ENCODE peak calls at places on chromosome 2, in eight cellular contexts. S is adrenal gland, Q is stomach, G is sigmoid colon, J is A549, T is ovary, I is HepG2, C is right lobe of liver. R is an unnamed sample.

GRCh38 chr2:222715729-222716128 is 44.3 kb downstream of the MOGAT1 start:
- DNase-seq in S (no peak), Q (no peak), G (no peak), J (no peak), T (no peak), I (no peak), C (no peak), R (no peak)

GRCh38 chr2:45218931-45219339 is 209.7 kb upstream of the SIX2 start:
- DNase-seq in S (no peak), Q (peak), G (no peak), J (no peak), T (no peak), I (no peak), C (no peak), R (peak)

GRCh38 chr2:216911886-216912285 is 52.0 kb upstream of the TNP1 start:
- DNase-seq in S (no peak), Q (no peak), G (no peak), J (no peak), T (no peak), I (no peak), C (no peak), R (no peak)

GRCh38 chr2:100995309-100996075 is 6.6 kb upstream of the RPL31 start:
- DNase-seq in S (no peak), Q (no peak), G (no peak), J (no peak), T (no peak), I (no peak), C (no peak), R (no peak)

GRCh38 chr2:19733951-19734425 is 167.8 kb downstream of the TTC32 start:
- DNase-seq in S (peak), Q (no peak), G (no peak), J (no peak), T (no peak), I (no peak), C (no peak), R (no peak)

GRCh38 chr2:67260348-67261277 is 136.5 kb upstream of the ETAA1 start:
- DNase-seq in S (peak), Q (peak), G (peak), J (peak), T (peak), I (no peak), C (peak), R (peak)

GRCh38 chr2:61993422-61994024 is 88.0 kb downstream of the COMMD1 start:
- DNase-seq in S (peak), Q (no peak), G (no peak), J (peak), T (no peak), I (peak), C (no peak), R (peak)

GRCh38 chr2:39080152-39080551 is 40.7 kb downstream of the SOS1 start:
- DNase-seq in S (no peak), Q (no peak), G (no peak), J (no peak), T (no peak), I (no peak), C (no peak), R (no peak)

GRCh38 chr2:5190023-5190422 is 502.2 kb upstream of the SOX11 start:
- DNase-seq in S (no peak), Q (no peak), G (no peak), J (no peak), T (no peak), I (no peak), C (no peak), R (peak)

GRCh38 chr2:12762337-12762736 is 45.6 kb downstream of the TRIB2 start:
- DNase-seq in S (no peak), Q (no peak), G (no peak), J (no peak), T (no peak), I (no peak), C (no peak), R (no peak)

GRCh38 chr2:127007652-127008051 is 99.3 kb downstream of the BIN1 start:
- DNase-seq in S (no peak), Q (no peak), G (no peak), J (no peak), T (no peak), I (no peak), C (no peak), R (no peak)

GRCh38 chr2:85259101-85259590 is 68.6 kb downstream of the TGOLN2 start:
- DNase-seq in S (no peak), Q (no peak), G (no peak), J (no peak), T (no peak), I (no peak), C (no peak), R (peak)

GRCh38 chr2:55157474-55157884 is 74.6 kb downstream of the CLHC1 start:
- DNase-seq in S (peak), Q (no peak), G (no peak), J (no peak), T (no peak), I (no peak), C (no peak), R (no peak)

GRCh38 chr2:85531585-85531984 is 7.4 kb upstream of the MAT2A start:
- DNase-seq in S (no peak), Q (no peak), G (no peak), J (no peak), T (no peak), I (no peak), C (no peak), R (no peak)

GRCh38 chr2:190696792-190697398 is 48.0 kb downstream of the NAB1 start:
- DNase-seq in S (no peak), Q (no peak), G (no peak), J (no peak), T (no peak), I (peak), C (no peak), R (peak)

GRCh38 chr2:37506407-37507068 is 162.1 kb downstream of the QPCT start:
- DNase-seq in S (no peak), Q (no peak), G (peak), J (no peak), T (no peak), I (no peak), C (no peak), R (no peak)

GRCh38 chr2:69465513-69466456 is 28.6 kb upstream of the NFU1 start:
- DNase-seq in S (peak), Q (no peak), G (peak), J (no peak), T (no peak), I (no peak), C (no peak), R (no peak)
- H3K27ac ChIP-seq in S (no peak), Q (peak), G (peak), J (no peak), T (no peak), I (no peak), C (no peak), R (no peak)

DNA sequence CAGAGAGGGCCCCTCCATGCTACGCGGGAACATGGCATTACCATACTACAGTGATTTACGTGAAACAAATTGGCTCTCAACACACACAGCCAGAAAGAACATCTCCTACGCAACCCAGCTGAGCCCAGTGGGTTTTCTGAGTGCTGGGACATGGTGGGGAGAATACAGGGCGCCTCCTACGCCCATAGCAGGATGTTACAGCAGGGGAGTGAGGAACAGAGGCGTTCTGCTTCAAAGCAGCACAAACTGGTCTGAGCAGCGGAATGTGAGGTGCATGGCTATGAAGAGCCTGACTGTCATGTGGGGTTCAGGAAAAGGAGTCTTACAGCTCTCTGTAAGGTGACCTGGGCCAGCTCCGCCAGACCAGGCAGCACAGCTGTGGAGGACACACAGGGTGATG is 108.6 kb upstream of the REV1 start:
- DNase-seq in S (no peak), Q (no peak), G (no peak), J (no peak), T (no peak), I (no peak), C (no peak), R (no peak)
- TF ChIP-seq POLR2A in S (no peak), Q (no peak), G (no peak), J (no peak), T (no peak), I (no peak), C (no peak), R (no peak)

GRCh38 chr2:235265348-235265965 is 228.4 kb upstream of the AGAP1 start:
- DNase-seq in S (no peak), Q (no peak), G (no peak), J (no peak), T (no peak), I (peak), C (no peak), R (no peak)

GRCh38 chr2:235263205-235264120 is 230.4 kb upstream of the AGAP1 start:
- DNase-seq in S (peak), Q (peak), G (peak), J (peak), T (peak), I (peak), C (peak), R (peak)

GRCh38 chr2:235264512-235264911 is 229.3 kb upstream of the AGAP1 start:
- DNase-seq in S (no peak), Q (no peak), G (no peak), J (no peak), T (no peak), I (no peak), C (no peak), R (peak)

GRCh38 chr2:235262750-235263149 is 231.1 kb upstream of the AGAP1 start:
- DNase-seq in S (no peak), Q (no peak), G (no peak), J (no peak), T (no peak), I (no peak), C (no peak), R (no peak)

GRCh38 chr2:235264121-235264493 is 229.7 kb upstream of the AGAP1 start:
- DNase-seq in S (no peak), Q (no peak), G (no peak), J (peak), T (no peak), I (no peak), C (no peak), R (no peak)
- TF ChIP-seq CTCF in S (no peak), Q (no peak), G (no peak), J (peak), T (no peak), I (peak), C (no peak), R (no peak)

GRCh38 chr2:218020966-218021535 is 18.3 kb upstream of the TNS1 start:
- DNase-seq in S (no peak), Q (no peak), G (peak), J (no peak), T (peak), I (no peak), C (no peak), R (no peak)
- H3K27ac ChIP-seq in S (no peak), Q (no peak), G (no peak), J (no peak), T (no peak), I (no peak), C (no peak), R (no peak)

GRCh38 chr2:168801961-168802824 is at the start of gene NOSTRIN:
- DNase-seq in S (peak), Q (peak), G (no peak), J (peak), T (peak), I (peak), C (no peak), R (no peak)
- TF ChIP-seq POLR2A in S (peak), Q (no peak), G (no peak), J (no peak), T (no peak), I (no peak), C (peak), R (no peak)

GRCh38 chr2:60520477-60520876 is 33.0 kb downstream of the BCL11A start:
- DNase-seq in S (no peak), Q (no peak), G (no peak), J (no peak), T (no peak), I (no peak), C (no peak), R (no peak)

GRCh38 chr2:60523987-60524386 is 29.5 kb downstream of the BCL11A start:
- DNase-seq in S (no peak), Q (no peak), G (no peak), J (no peak), T (no peak), I (no peak), C (no peak), R (no peak)

GRCh38 chr2:60519259-60519863 is 34.1 kb downstream of the BCL11A start:
- DNase-seq in S (no peak), Q (no peak), G (no peak), J (no peak), T (no peak), I (no peak), C (no peak), R (no peak)

GRCh38 chr2:60520917-60521539 is 32.4 kb downstream of the BCL11A start:
- DNase-seq in S (no peak), Q (no peak), G (peak), J (no peak), T (no peak), I (no peak), C (no peak), R (no peak)

DNA sequence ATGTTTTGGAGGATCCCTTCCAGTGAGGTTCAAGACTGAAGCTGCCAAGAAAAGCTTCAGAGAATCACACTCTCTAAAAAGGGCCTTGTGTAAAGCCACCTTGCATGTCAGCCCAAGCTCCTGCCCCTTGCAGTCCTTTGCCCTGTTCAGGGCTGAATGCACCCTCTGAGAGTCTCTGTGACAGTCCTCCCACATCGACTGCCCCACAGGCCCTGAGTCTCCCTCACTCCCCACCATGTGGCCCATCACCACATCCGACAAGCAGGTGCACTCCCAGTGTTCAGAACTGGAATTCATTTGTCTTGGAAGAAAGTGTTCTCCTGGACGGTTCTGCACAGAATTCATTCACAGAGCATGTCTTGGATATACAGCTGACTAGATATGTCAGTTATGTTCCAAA is 31.0 kb downstream of the BCL11A start:
- DNase-seq in S (no peak), Q (no peak), G (peak), J (no peak), T (no peak), I (no peak), C (no peak), R (no peak)
- TF ChIP-seq CTCF in S (no peak), Q (no peak), G (no peak), J (no peak), T (no peak), I (no peak), C (no peak), R (no peak)

GRCh38 chr2:27721335-27721734 is 50.2 kb upstream of the MRPL33 start:
- DNase-seq in S (peak), Q (peak), G (no peak), J (no peak), T (no peak), I (peak), C (no peak), R (no peak)
- H3K27ac ChIP-seq in S (peak), Q (peak), G (no peak), J (peak), T (no peak), I (no peak), C (no peak), R (no peak)

GRCh38 chr2:218832520-218832919 is 917 bp upstream of the PRKAG3 start:
- DNase-seq in S (no peak), Q (no peak), G (no peak), J (peak), T (no peak), I (no peak), C (no peak), R (no peak)

GRCh38 chr2:218829868-218830451 is 1.6 kb downstream of the PRKAG3 start:
- DNase-seq in S (no peak), Q (no peak), G (no peak), J (no peak), T (no peak), I (no peak), C (no peak), R (no peak)

GRCh38 chr2:218830526-218831306 is 887 bp downstream of the PRKAG3 start:
- DNase-seq in S (no peak), Q (no peak), G (no peak), J (no peak), T (no peak), I (no peak), C (no peak), R (no peak)

GRCh38 chr2:218832081-218832480 is 478 bp upstream of the PRKAG3 start:
- DNase-seq in S (no peak), Q (no peak), G (no peak), J (no peak), T (no peak), I (no peak), C (no peak), R (no peak)

DNA sequence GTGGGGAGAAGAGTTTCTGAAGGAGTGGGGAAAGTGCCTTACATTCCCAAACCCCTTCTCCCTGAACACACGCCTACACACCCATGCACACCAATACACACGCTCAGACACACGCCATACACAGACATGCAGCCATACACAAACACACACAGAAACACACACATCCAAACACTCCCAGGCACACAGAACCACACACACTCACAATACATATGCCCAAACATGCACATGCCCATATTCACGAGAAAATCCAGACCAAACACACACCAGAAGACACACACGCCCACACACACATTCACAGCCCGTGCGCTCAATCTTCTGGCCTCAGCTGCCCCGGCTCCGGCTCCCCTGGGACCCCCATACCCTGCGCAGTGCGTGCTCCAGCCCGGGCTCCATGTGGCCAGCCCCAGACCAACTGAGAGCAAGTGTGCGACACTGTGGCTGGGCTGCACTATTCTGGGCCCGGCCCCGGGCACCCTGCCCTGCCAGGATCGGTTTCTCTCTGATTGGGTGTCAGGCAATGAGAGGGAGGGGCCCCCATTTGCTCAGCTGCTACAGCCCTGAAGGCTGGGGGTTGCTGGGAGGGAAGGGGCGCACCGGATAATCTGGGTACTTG is at the start of gene PRKAG3:
- DNase-seq in S (no peak), Q (no peak), G (no peak), J (no peak), T (no peak), I (no peak), C (no peak), R (no peak)
- TF ChIP-seq POLR2A in S (no peak), Q (no peak), G (no peak), J (no peak), T (no peak), I (no peak), C (no peak), R (no peak)

GRCh38 chr2:131044078-131044756 is 49.0 kb downstream of the FAM168B start:
- DNase-seq in S (no peak), Q (peak), G (peak), J (no peak), T (no peak), I (no peak), C (no peak), R (no peak)
- TF ChIP-seq CTCF in S (no peak), Q (no peak), G (no peak), J (no peak), T (no peak), I (no peak), C (no peak), R (no peak)

GRCh38 chr2:237181844-237182243 is 96.2 kb downstream of the COPS8 start:
- DNase-seq in S (peak), Q (no peak), G (peak), J (peak), T (no peak), I (no peak), C (no peak), R (no peak)

GRCh38 chr2:237180987-237181386 is 95.3 kb downstream of the COPS8 start:
- DNase-seq in S (no peak), Q (no peak), G (peak), J (no peak), T (no peak), I (no peak), C (no peak), R (no peak)

GRCh38 chr2:237184923-237185580 is 99.4 kb downstream of the COPS8 start:
- DNase-seq in S (no peak), Q (no peak), G (peak), J (no peak), T (no peak), I (no peak), C (no peak), R (no peak)

GRCh38 chr2:237182422-237183123 is 96.9 kb downstream of the COPS8 start:
- DNase-seq in S (no peak), Q (no peak), G (peak), J (no peak), T (no peak), I (no peak), C (no peak), R (no peak)

DNA sequence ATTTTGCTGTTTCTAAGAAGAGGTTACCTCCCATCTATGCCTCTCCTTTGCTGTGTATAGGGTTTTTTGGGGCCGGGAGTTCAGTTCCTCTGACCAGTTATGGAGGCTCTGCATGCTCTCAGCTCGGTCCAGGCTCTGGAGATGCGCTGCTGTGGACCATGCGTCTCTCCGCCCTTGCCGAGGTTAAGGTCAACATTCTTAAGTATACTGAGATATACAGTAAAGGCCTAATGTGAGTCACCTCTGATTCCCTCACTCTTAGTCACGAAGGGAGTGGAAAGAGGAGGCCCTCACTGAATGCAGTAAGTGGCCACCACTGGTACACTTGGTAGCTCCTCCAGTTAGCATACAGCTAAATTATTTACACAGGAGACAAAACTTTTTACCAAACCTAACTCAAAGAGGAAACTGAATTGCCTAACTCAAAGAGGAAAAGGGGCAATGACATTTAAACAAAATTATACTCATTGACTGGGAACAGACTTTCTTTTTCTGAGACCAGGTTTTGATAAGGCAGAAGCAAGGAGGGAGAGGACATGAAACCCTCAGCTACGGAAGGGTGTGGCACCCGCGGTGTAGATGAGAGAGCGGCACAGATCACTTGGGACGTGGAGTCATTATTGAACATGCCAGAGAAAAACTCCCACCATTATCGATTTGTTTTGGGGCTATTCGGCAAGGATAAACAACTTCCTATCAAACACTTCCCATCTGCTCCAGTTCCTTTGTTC is 98.7 kb downstream of the COPS8 start:
- DNase-seq in S (no peak), Q (no peak), G (peak), J (peak), T (no peak), I (no peak), C (no peak), R (no peak)
- H3K27ac ChIP-seq in S (no peak), Q (no peak), G (no peak), J (peak), T (no peak), I (no peak), C (no peak), R (no peak)